ENCODE peak calls at places on chromosome 6, in seven cellular contexts. Q is K562; D is IMR-90; O is heart left ventricle; P is upper lobe of right lung; Y is right lobe of liver; I is activated CD8-positive, alpha-beta T cell treated with anti-CD3 and anti-CD28 coated beads for 36 hours. L is an unnamed sample.

GRCh38 chr6:150418825-150419594 is 50.2 kb downstream of the IYD start:
- DNase-seq in Q (peak), P (peak), I (peak), D (peak), Y (peak), O (peak), L (peak)

GRCh38 chr6:15966000-15966399 is 162.9 kb upstream of the MYLIP start:
- DNase-seq in Q (no peak), I (no peak), D (no peak), O (no peak), Y (no peak), P (no peak), L (no peak)

GRCh38 chr6:119603501-119603900 is 253.9 kb upstream of the MAN1A1 start:
- DNase-seq in Q (no peak), D (no peak), I (no peak), O (no peak), Y (no peak), P (no peak), L (no peak)

GRCh38 chr6:87965806-87966205 is 81.8 kb upstream of the SPACA1 start:
- DNase-seq in I (no peak), P (no peak), Y (no peak), Q (no peak), O (no peak), D (no peak), L (no peak)

GRCh38 chr6:116971959-116972358 is 94.9 kb downstream of the RFX6 start:
- DNase-seq in P (no peak), I (peak), O (no peak), D (peak), Q (peak), Y (no peak), L (peak)

GRCh38 chr6:70134542-70134941 is 168.3 kb downstream of the COL9A1 start:
- DNase-seq in I (no peak), O (no peak), P (no peak), D (no peak), Y (no peak), Q (no peak), L (no peak)

GRCh38 chr6:13066820-13067219 is 261.5 kb downstream of the TBC1D7 start:
- DNase-seq in O (no peak), Q (no peak), Y (no peak), P (no peak), I (no peak), D (no peak), L (no peak)

GRCh38 chr6:142367061-142367460 is 65.3 kb downstream of the ADGRG6 start:
- DNase-seq in Y (no peak), P (no peak), O (no peak), Q (no peak), D (no peak), I (no peak), L (no peak)

GRCh38 chr6:141264101-141264500 is 868.6 kb upstream of the GJE1 start:
- DNase-seq in I (no peak), D (peak), O (no peak), Y (no peak), P (no peak), Q (no peak), L (no peak)

GRCh38 chr6:143279385-143279784 is 171.1 kb downstream of the ADAT2 start:
- DNase-seq in D (peak), I (peak), P (no peak), Q (peak), Y (no peak), O (peak), L (peak)

GRCh38 chr6:3239110-3239830 is 11.8 kb upstream of the TUBB2B start:
- DNase-seq in D (no peak), Y (no peak), O (no peak), P (no peak), Q (no peak), I (no peak), L (no peak)
- TF ChIP-seq CTCF in D (peak), Y (no peak), O (no peak), P (no peak), Q (peak), I (no peak), L (no peak)

DNA sequence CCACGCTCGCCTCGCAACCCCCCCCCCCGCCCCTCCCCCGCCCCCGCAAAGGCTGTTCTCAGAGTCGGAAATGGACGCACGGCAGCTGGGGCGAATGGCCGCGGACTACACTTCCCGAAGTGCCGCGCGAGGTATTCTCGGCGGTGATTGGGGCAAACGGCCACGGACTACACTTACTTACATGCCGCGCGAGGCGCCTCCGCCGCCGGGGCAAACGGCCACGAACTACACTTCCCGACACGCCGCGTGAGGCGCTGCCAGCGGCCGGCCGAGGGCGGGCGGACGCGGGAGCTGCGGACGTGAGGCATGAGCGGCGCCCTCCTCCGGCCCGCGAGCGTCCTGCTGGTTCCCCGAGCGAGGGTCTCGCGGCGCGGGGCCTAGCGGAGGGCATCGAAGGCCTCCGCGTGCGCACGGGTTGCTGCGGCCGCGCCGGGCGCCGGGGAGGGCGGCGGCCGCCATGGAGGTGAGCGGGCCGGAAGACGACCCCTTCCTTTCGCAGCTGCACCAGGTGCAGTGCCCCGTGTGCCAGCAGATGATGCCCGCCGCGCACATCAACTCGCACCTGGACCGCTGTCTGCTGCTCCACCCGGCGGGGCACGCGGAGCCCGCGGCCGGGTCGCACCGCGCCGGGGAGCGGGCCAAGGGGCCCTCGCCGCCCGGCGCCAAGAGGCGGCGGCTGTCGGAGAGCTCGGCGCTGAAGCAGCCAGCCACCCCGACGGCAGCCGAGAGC is at the start of gene WRNIP1:
- DNase-seq in Q (peak), D (peak), Y (peak), I (peak), O (peak), P (peak), L (peak)
- TF ChIP-seq CTCF in Q (peak), D (peak), Y (peak), I (peak), O (peak), P (peak), L (peak)

GRCh38 chr6:78010130-78010529 is 357.3 kb downstream of the MEI4 start:
- DNase-seq in Q (no peak), I (no peak), P (no peak), Y (no peak), D (no peak), O (no peak), L (no peak)
- TF ChIP-seq CTCF in Q (no peak), I (no peak), P (no peak), Y (no peak), D (no peak), O (no peak), L (no peak)

DNA sequence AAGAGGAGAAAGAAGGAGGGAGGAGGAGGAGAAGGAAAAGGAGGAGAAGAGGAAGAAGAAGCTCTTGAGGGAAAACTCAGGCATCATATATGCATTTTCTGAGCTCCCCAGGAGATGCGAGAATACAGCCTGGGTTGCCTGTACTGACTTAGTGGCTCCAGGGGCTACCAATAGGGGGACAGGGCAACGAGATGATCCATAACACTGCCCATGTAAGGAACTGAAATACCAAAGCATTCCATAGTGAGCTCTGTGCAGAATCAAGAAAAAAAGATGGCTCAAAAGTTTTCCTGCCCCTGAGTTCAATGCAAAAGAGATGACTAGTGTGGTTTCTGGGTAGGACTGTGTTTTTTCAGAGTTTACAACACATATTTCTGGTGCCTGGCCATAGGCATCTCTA is 258.7 kb downstream of the ALDH8A1 start:
- DNase-seq in Y (no peak), P (no peak), O (no peak), D (no peak), I (no peak), Q (no peak), L (no peak)
- TF ChIP-seq CTCF in Y (no peak), P (no peak), O (no peak), D (no peak), I (no peak), Q (no peak), L (no peak)

GRCh38 chr6:151497935-151498726 is 4.3 kb downstream of the CCDC170 start:
- DNase-seq in Q (no peak), Y (no peak), O (no peak), D (peak), I (no peak), P (no peak), L (no peak)
- TF ChIP-seq CTCF in Q (no peak), Y (no peak), O (no peak), D (no peak), I (no peak), P (no peak), L (no peak)

DNA sequence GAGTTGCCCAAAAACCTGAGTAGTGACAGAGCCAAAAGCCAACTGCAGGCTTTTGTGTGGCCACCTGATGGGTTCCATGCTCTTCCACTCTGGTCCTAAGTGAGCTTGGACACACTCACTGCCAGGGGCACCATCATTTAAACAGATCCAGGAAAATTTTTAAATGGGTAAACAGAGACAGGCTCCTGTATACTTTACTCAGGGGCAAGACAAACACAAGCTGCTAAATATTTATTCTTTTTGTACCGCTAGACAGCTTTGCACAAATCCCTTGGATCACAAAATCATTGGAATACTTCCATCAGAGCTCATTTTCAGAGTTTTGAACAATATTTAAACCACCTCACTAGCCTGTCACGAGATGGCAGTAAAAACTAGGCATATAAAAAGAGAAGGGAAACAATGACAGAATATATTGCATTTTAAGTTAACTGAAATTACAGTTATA is 31.4 kb downstream of the GCLC start:
- DNase-seq in Q (no peak), Y (peak), I (no peak), D (no peak), P (no peak), O (no peak), L (no peak)
- TF ChIP-seq CTCF in Q (no peak), Y (peak), I (no peak), D (peak), P (no peak), O (no peak), L (no peak)

GRCh38 chr6:168338777-168339176 is 19.2 kb upstream of the DACT2 start:
- DNase-seq in D (no peak), I (no peak), Q (no peak), Y (no peak), P (no peak), O (no peak), L (no peak)

GRCh38 chr6:168342626-168343025 is 23.0 kb upstream of the DACT2 start:
- DNase-seq in O (no peak), I (no peak), D (no peak), Q (no peak), Y (no peak), P (no peak), L (no peak)

GRCh38 chr6:168341280-168341679 is 21.7 kb upstream of the DACT2 start:
- DNase-seq in I (no peak), D (no peak), Y (no peak), P (no peak), O (no peak), Q (no peak), L (no peak)

GRCh38 chr6:168343239-168344167 is 23.9 kb upstream of the DACT2 start:
- DNase-seq in O (no peak), I (no peak), Y (no peak), P (no peak), D (no peak), Q (no peak), L (no peak)

GRCh38 chr6:168340819-168341218 is 21.2 kb upstream of the DACT2 start:
- DNase-seq in O (no peak), D (no peak), I (no peak), Q (no peak), P (no peak), Y (no peak), L (no peak)
- TF ChIP-seq CTCF in O (no peak), D (no peak), I (no peak), Q (no peak), P (no peak), Y (no peak), L (no peak)

DNA sequence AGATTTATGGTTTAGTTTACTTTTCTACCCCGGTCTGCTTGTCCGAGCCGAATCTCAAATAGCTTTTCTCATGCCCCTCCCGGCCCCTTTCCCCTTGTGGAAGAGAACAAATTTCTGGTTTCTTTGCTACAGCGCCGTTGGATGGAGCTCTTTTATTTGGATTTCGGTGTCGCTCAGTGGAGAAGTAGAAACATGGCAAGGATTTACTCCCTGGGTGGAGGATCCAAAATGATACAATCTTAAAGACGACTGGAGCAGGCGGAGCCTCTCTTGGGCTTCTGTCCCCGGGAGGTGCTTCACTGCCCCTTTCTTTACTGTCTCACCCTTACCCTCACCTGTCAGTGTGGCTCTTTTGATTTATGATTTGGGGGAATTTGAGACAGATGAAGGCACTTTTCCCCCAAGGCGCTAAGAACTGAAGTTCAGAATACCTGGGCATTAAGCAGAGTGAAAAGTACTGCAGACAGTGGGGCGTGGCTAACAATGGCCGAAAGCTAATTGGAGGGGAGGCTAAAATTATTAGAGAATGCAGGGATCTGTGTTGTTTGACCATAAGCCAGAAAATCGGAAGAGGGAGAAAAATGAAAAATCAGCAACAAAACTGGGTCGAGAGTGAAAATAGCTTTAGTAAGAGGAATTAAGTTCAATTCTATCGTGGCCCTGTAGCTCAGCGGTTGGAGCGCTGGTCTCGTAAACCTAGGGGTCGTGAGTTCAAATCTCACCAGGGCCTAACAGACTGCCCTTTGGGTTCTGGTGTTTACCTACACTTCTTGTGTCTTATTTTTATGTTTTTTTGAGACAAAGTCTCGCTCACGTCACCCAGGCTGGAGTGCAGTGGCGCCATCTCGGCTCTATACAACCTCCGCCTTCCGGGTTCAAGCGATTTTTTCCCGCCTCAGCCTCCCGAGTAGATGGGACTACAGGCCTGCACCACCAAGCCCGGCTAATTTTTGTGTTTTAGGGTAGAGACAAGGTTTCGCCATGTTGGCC is 145.1 kb upstream of the ZNF184 start:
- DNase-seq in Y (no peak), O (no peak), I (peak), Q (peak), D (peak), P (no peak), L (peak)
- TF ChIP-seq CTCF in Y (no peak), O (no peak), I (no peak), Q (peak), D (no peak), P (no peak), L (no peak)

L was measured in GM13976.